ENCODE peak calls at places on chromosomes 16 and 17, in nine cellular contexts. H is amygdala; A is heart right ventricle; N is head of caudate nucleus; V is HTR-8/SVneo; Z is NCI-H510A treated with DMSO at 0.1 percent for 48 hours; C is T47D; G is activated CD4-positive, alpha-beta T cell treated with anti-CD3 and anti-CD28 coated beads, Interleukin-2, amount 10 ng/mL, durations not matched to agents 7 days and 5 days; U is cardiac septum. M is an unnamed sample.

GRCh38 chr16:58011652-58012051 is 10.4 kb downstream of the USB1 start:
- DNase-seq in H (no peak), A (no peak), N (no peak), V (peak), Z (no peak), C (no peak), G (no peak), U (no peak), M (no peak)

GRCh38 chr17:48526986-48527741 is 3.6 kb downstream of the HOXB1 start:
- DNase-seq in H (no peak), A (peak), N (no peak), V (no peak), Z (no peak), C (no peak), G (no peak), U (no peak), M (no peak)

GRCh38 chr17:33640629-33641028 is 347.5 kb upstream of the ASIC2 start:
- DNase-seq in H (no peak), A (no peak), N (no peak), V (no peak), Z (no peak), C (no peak), G (no peak), U (no peak), M (no peak)

GRCh38 chr16:88768041-88768876 is 16.8 kb downstream of the PIEZO1 start:
- DNase-seq in H (no peak), A (peak), N (peak), V (no peak), Z (no peak), C (no peak), G (no peak), U (no peak), M (peak)

GRCh38 chr17:75271955-75272847 is 1.2 kb upstream of the MIF4GD start:
- DNase-seq in H (peak), A (peak), N (no peak), V (no peak), Z (no peak), C (no peak), G (no peak), U (no peak), M (no peak)

GRCh38 chr17:67194134-67194533 is 50.9 kb downstream of the HELZ start:
- DNase-seq in H (no peak), A (no peak), N (no peak), V (peak), Z (no peak), C (no peak), G (no peak), U (no peak), M (no peak)

GRCh38 chr17:77808663-77809425 is 149.7 kb upstream of the TNRC6C start:
- DNase-seq in H (no peak), A (no peak), N (no peak), V (no peak), Z (no peak), C (no peak), G (no peak), U (peak), M (no peak)

GRCh38 chr16:81748476-81749198 is 30.5 kb upstream of the PLCG2 start:
- DNase-seq in H (no peak), A (no peak), N (no peak), V (no peak), Z (no peak), C (no peak), G (no peak), U (no peak), M (no peak)

GRCh38 chr17:59903455-59903854 is 10.5 kb downstream of the RPS6KB1 start:
- DNase-seq in H (no peak), A (no peak), N (no peak), V (no peak), Z (no peak), C (no peak), G (no peak), U (no peak), M (no peak)

GRCh38 chr16:66486773-66487579 is 59.9 kb downstream of the BEAN1 start:
- DNase-seq in H (no peak), A (no peak), N (peak), V (no peak), Z (no peak), C (no peak), G (no peak), U (no peak), M (peak)